ENCODE peak calls at places on chromosomes 12 and 14, in five cellular contexts. J is brain microvascular endothelial cell; Y is Right ventricle myocardium superior; L is stimulated activated CD4-positive, alpha-beta T cell treated with anti-CD3 and anti-CD28 coated beads, TNF-alpha, amount 100 ng/mL, for 1 hour; O is GM12891. A is an unnamed sample.

GRCh38 chr12:106498056-106498455 is 84.7 kb upstream of the RFX4 start:
- DNase-seq in J (peak; percentile 20), Y (no peak), L (no peak), O (no peak), A (no peak)

GRCh38 chr14:91257328-91258020 is 13.0 kb upstream of the GPR68 start:
- DNase-seq in J (no peak), Y (no peak), L (no peak), O (no peak), A (no peak)

GRCh38 chr12:105555556-105555973 is 225.1 kb downstream of the C12orf75 start:
- DNase-seq in J (no peak), Y (no peak), L (no peak), O (no peak), A (no peak)

GRCh38 chr12:57091633-57092528 is 3.0 kb downstream of the NAB2 start:
- DNase-seq in J (no peak), Y (no peak), L (no peak), O (no peak), A (no peak)

GRCh38 chr14:72479471-72479931 is 414.4 kb downstream of the DPF3 start:
- DNase-seq in J (no peak), Y (no peak), L (no peak), O (no peak), A (no peak)

GRCh38 chr12:130687190-130687589 is 28.9 kb downstream of the RIMBP2 start:
- DNase-seq in J (no peak), Y (no peak), L (no peak), O (no peak), A (no peak)

GRCh38 chr14:68734231-68734732 is 58.6 kb downstream of the ZFP36L1 start:
- DNase-seq in J (no peak), Y (no peak), L (peak; percentile 12), O (peak; percentile 38), A (no peak)

GRCh38 chr14:51639668-51640316 is 11.9 kb upstream of the FRMD6 start:
- DNase-seq in J (no peak), Y (no peak), L (no peak), O (no peak), A (no peak)

GRCh38 chr12:52082988-52083637 is 3.6 kb downstream of the SMIM41 start:
- DNase-seq in J (peak; percentile 20), Y (peak; percentile 76), L (no peak), O (peak; percentile 80), A (peak; percentile 51)

GRCh38 chr12:27952510-27952909 is 20.0 kb downstream of the PTHLH start:
- DNase-seq in J (no peak), Y (no peak), L (no peak), O (no peak), A (no peak)

GRCh38 chr12:127660961-127661360 is 606.0 kb upstream of the TMEM132C start:
- DNase-seq in J (no peak), Y (no peak), L (no peak), O (no peak), A (no peak)

GRCh38 chr12:54220567-54220966 is 31.8 kb upstream of the SMUG1 start:
- DNase-seq in J (no peak), Y (no peak), L (no peak), O (no peak), A (no peak)

GRCh38 chr12:121955258-121956040 is 37.1 kb downstream of the CFAP251 start:
- DNase-seq in J (no peak), Y (no peak), L (no peak), O (no peak), A (no peak)

GRCh38 chr12:116143883-116144266 is 133.6 kb downstream of the MED13L start:
- DNase-seq in J (peak; percentile 59), Y (no peak), L (no peak), O (no peak), A (no peak)

GRCh38 chr12:114932806-114933205 is 248.8 kb upstream of the TBX3 start:
- DNase-seq in J (no peak), Y (no peak), L (no peak), O (no peak), A (no peak)

GRCh38 chr14:97408937-97409860 is 612.0 kb downstream of the VRK1 start:
- DNase-seq in J (no peak), Y (no peak), L (no peak), O (no peak), A (no peak)

GRCh38 chr14:91413547-91414474 is 3.8 kb downstream of the CCDC88C start:
- DNase-seq in J (no peak), Y (no peak), L (no peak), O (no peak), A (no peak)

GRCh38 chr14:73612339-73613045 is at the start of gene ACOT6:
- DNase-seq in J (peak; percentile 56), Y (peak; percentile 87), L (peak; percentile 18), O (peak; percentile 63), A (peak; percentile 50)

GRCh38 chr12:126547905-126548304 is 1482.7 kb downstream of the AACS start:
- DNase-seq in J (no peak), Y (no peak), L (no peak), O (no peak), A (no peak)

GRCh38 chr12:57238854-57239554 is 9.5 kb downstream of the SHMT2 start:
- DNase-seq in J (peak; percentile 76), Y (peak; percentile 94), L (peak; percentile 76), O (peak; percentile 95), A (peak; percentile 85)

GRCh38 chr12:100234166-100234565 is 32.7 kb downstream of the DEPDC4 start:
- DNase-seq in J (no peak), Y (no peak), L (no peak), O (no peak), A (no peak)

GRCh38 chr12:2691340-2692111 is 103.2 kb upstream of the FKBP4 start:
- DNase-seq in J (no peak), Y (no peak), L (peak; percentile 5), O (peak; percentile 70), A (no peak)

GRCh38 chr12:3371018-3371417 is 120.0 kb upstream of the PRMT8 start:
- DNase-seq in J (no peak), Y (no peak), L (no peak), O (no peak), A (no peak)

GRCh38 chr12:49355913-49356312 is 9.2 kb downstream of the DNAJC22 start:
- DNase-seq in J (no peak), Y (no peak), L (no peak), O (no peak), A (no peak)

GRCh38 chr14:52950410-52950897 is 396 bp downstream of the FERMT2 start:
- DNase-seq in J (peak; percentile 29), Y (peak; percentile 71), L (no peak), O (no peak), A (no peak)

GRCh38 chr12:26874501-26875296 is 41.7 kb upstream of the ITPR2 start:
- DNase-seq in J (no peak), Y (no peak), L (no peak), O (no peak), A (no peak)

GRCh38 chr12:98803468-98804209 is 158.5 kb downstream of the APAF1 start:
- DNase-seq in J (no peak), Y (no peak), L (no peak), O (no peak), A (no peak)

GRCh38 chr12:16605666-16606116 is 271 bp downstream of the LMO3 start:
- DNase-seq in J (no peak), Y (peak; percentile 51), L (no peak), O (no peak), A (no peak)

GRCh38 chr12:132559652-132560420 is 50.5 kb downstream of the LRCOL1 start:
- DNase-seq in J (no peak), Y (peak; percentile 51), L (no peak), O (peak; percentile 79), A (no peak)

GRCh38 chr12:125240717-125241116 is 175.5 kb downstream of the AACS start:
- DNase-seq in J (no peak), Y (no peak), L (no peak), O (no peak), A (no peak)

GRCh38 chr12:66900616-66901015 is 221.7 kb upstream of the GRIP1 start:
- DNase-seq in J (no peak), Y (no peak), L (no peak), O (no peak), A (no peak)

GRCh38 chr12:11686135-11686534 is 36.7 kb downstream of the ETV6 start:
- DNase-seq in J (no peak), Y (no peak), L (no peak), O (no peak), A (no peak)

GRCh38 chr14:99389171-99389826 is 91.4 kb downstream of the SETD3 start:
- DNase-seq in J (peak; percentile 16), Y (no peak), L (peak; percentile 9), O (peak; percentile 61), A (no peak)

GRCh38 chr12:132266802-132267201 is 62.6 kb downstream of the GALNT9 start:
- DNase-seq in J (no peak), Y (no peak), L (no peak), O (no peak), A (no peak)

GRCh38 chr12:122412851-122413433 is 9.5 kb downstream of the CLIP1 start:
- DNase-seq in J (no peak), Y (no peak), L (no peak), O (peak; percentile 27), A (no peak)

A was measured in central memory CD8-positive, alpha-beta T cell.